ENCODE peak calls at places on chromosomes 7 and 10, in nine cellular contexts. One of them, this sample, is unnamed.
A peak's percentile ranks its signal among the peaks of the same experiment; 100 is the strongest.

GRCh38 chr10:12723240-12723639 is 278.3 kb downstream of the CCDC3 start:
- DNase-seq in substantia nigra: no peak
- DNase-seq in ovary: no peak
- DNase-seq in PC-9: no peak
- DNase-seq in right atrium auricular region: no peak
- DNase-seq in heart right ventricle: no peak
- DNase-seq in GM23248: no peak
- DNase-seq in lung: no peak
- DNase-seq in tibial artery: no peak
- DNase-seq in this sample: no peak

GRCh38 chr7:82164813-82165212 is 278.8 kb downstream of the CACNA2D1 start:
- DNase-seq in substantia nigra: peak; percentile 6
- DNase-seq in ovary: no peak
- DNase-seq in PC-9: peak; percentile 36
- DNase-seq in right atrium auricular region: no peak
- DNase-seq in heart right ventricle: no peak
- DNase-seq in GM23248: peak; percentile 84
- DNase-seq in lung: no peak
- DNase-seq in tibial artery: no peak
- DNase-seq in this sample: no peak

GRCh38 chr7:154879629-154880028 is 123.3 kb downstream of the PAXIP1 start:
- DNase-seq in substantia nigra: no peak
- DNase-seq in ovary: no peak
- DNase-seq in PC-9: no peak
- DNase-seq in right atrium auricular region: no peak
- DNase-seq in heart right ventricle: no peak
- DNase-seq in GM23248: no peak
- DNase-seq in lung: peak; percentile 36
- DNase-seq in tibial artery: no peak
- DNase-seq in this sample: no peak

GRCh38 chr7:131449373-131449902 is 107.0 kb downstream of the PODXL start:
- DNase-seq in substantia nigra: no peak
- DNase-seq in ovary: no peak
- DNase-seq in PC-9: no peak
- DNase-seq in right atrium auricular region: no peak
- DNase-seq in heart right ventricle: no peak
- DNase-seq in GM23248: no peak
- DNase-seq in lung: no peak
- DNase-seq in tibial artery: no peak
- DNase-seq in this sample: no peak

GRCh38 chr10:80133221-80133620 is 691 bp downstream of the PLAC9 start:
- DNase-seq in substantia nigra: no peak
- DNase-seq in ovary: no peak
- DNase-seq in PC-9: no peak
- DNase-seq in right atrium auricular region: peak; percentile 86
- DNase-seq in heart right ventricle: peak; percentile 62
- DNase-seq in GM23248: peak; percentile 76
- DNase-seq in lung: no peak
- DNase-seq in tibial artery: peak; percentile 85
- DNase-seq in this sample: peak; percentile 85

GRCh38 chr10:59362184-59362966 is at the start of gene FAM13C:
- DNase-seq in substantia nigra: peak; percentile 68
- DNase-seq in ovary: peak; percentile 66
- DNase-seq in PC-9: no peak
- DNase-seq in right atrium auricular region: peak; percentile 68
- DNase-seq in heart right ventricle: peak; percentile 71
- DNase-seq in GM23248: peak; percentile 70
- DNase-seq in lung: peak; percentile 62
- DNase-seq in tibial artery: peak; percentile 78
- DNase-seq in this sample: peak; percentile 85

GRCh38 chr10:87670591-87670990 is 10.9 kb downstream of the PAPSS2 start:
- DNase-seq in substantia nigra: no peak
- DNase-seq in ovary: no peak
- DNase-seq in PC-9: no peak
- DNase-seq in right atrium auricular region: no peak
- DNase-seq in heart right ventricle: no peak
- DNase-seq in GM23248: peak; percentile 77
- DNase-seq in lung: no peak
- DNase-seq in tibial artery: no peak
- DNase-seq in this sample: no peak

GRCh38 chr10:4131407-4132215 is 346.6 kb upstream of the KLF6 start:
- DNase-seq in substantia nigra: no peak
- DNase-seq in ovary: no peak
- DNase-seq in PC-9: peak; percentile 80
- DNase-seq in right atrium auricular region: no peak
- DNase-seq in heart right ventricle: no peak
- DNase-seq in GM23248: peak; percentile 90
- DNase-seq in lung: no peak
- DNase-seq in tibial artery: no peak
- DNase-seq in this sample: no peak

GRCh38 chr10:14560274-14560673 is 214.4 kb downstream of the FAM107B start:
- DNase-seq in substantia nigra: no peak
- DNase-seq in ovary: no peak
- DNase-seq in PC-9: peak; percentile 91
- DNase-seq in right atrium auricular region: no peak
- DNase-seq in heart right ventricle: no peak
- DNase-seq in GM23248: peak; percentile 53
- DNase-seq in lung: no peak
- DNase-seq in tibial artery: no peak
- DNase-seq in this sample: no peak

GRCh38 chr7:109351493-109351892 is 781.8 kb downstream of the DNAJB9 start:
- DNase-seq in substantia nigra: no peak
- DNase-seq in ovary: no peak
- DNase-seq in PC-9: no peak
- DNase-seq in right atrium auricular region: no peak
- DNase-seq in heart right ventricle: no peak
- DNase-seq in GM23248: no peak
- DNase-seq in lung: no peak
- DNase-seq in tibial artery: no peak
- DNase-seq in this sample: no peak

GRCh38 chr7:152511736-152512135 is 75.9 kb upstream of the KMT2C start:
- DNase-seq in substantia nigra: no peak
- DNase-seq in ovary: no peak
- DNase-seq in PC-9: peak; percentile 43
- DNase-seq in right atrium auricular region: no peak
- DNase-seq in heart right ventricle: no peak
- DNase-seq in GM23248: no peak
- DNase-seq in lung: no peak
- DNase-seq in tibial artery: no peak
- DNase-seq in this sample: no peak

GRCh38 chr7:104152468-104152867 is 55.3 kb downstream of the ORC5 start:
- DNase-seq in substantia nigra: no peak
- DNase-seq in ovary: no peak
- DNase-seq in PC-9: no peak
- DNase-seq in right atrium auricular region: no peak
- DNase-seq in heart right ventricle: no peak
- DNase-seq in GM23248: no peak
- DNase-seq in lung: no peak
- DNase-seq in tibial artery: no peak
- DNase-seq in this sample: no peak

GRCh38 chr7:104150470-104150869 is 57.3 kb downstream of the ORC5 start:
- DNase-seq in substantia nigra: no peak
- DNase-seq in ovary: no peak
- DNase-seq in PC-9: no peak
- DNase-seq in right atrium auricular region: no peak
- DNase-seq in heart right ventricle: no peak
- DNase-seq in GM23248: no peak
- DNase-seq in lung: no peak
- DNase-seq in tibial artery: no peak
- DNase-seq in this sample: no peak

GRCh38 chr7:104153287-104153686 is 54.5 kb downstream of the ORC5 start:
- DNase-seq in substantia nigra: no peak
- DNase-seq in ovary: no peak
- DNase-seq in PC-9: no peak
- DNase-seq in right atrium auricular region: no peak
- DNase-seq in heart right ventricle: no peak
- DNase-seq in GM23248: no peak
- DNase-seq in lung: no peak
- DNase-seq in tibial artery: no peak
- DNase-seq in this sample: no peak

DNA sequence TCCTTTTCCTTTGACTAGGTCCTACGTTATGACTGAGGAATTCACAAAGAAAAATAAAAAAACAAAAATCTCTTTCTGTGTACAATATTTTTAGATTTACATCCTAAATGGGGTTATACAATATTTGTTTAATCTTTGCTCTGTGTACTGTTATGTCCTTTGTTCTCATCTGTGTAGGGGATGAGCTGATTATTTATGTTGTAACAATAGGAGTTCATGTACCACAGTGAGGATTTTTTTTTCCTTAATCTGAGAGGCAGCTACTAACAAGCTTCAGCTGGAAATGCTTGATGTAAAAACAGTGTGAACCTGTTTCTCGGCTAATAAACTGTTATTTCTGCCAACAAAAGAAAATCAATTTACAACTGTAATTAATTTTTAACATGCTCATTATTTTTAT is 58.0 kb downstream of the ORC5 start:
- DNase-seq in substantia nigra: no peak
- DNase-seq in ovary: no peak
- DNase-seq in PC-9: no peak
- DNase-seq in right atrium auricular region: no peak
- DNase-seq in heart right ventricle: no peak
- DNase-seq in GM23248: no peak
- DNase-seq in lung: no peak
- DNase-seq in tibial artery: no peak
- DNase-seq in this sample: no peak
- H3K27ac ChIP-seq in substantia nigra: no peak overlapping the region
- H3K27ac ChIP-seq in ovary: no peak overlapping the region
- H3K27ac ChIP-seq in PC-9: no peak overlapping the region
- H3K27ac ChIP-seq in right atrium auricular region: no peak overlapping the region
- H3K27ac ChIP-seq in heart right ventricle: no peak overlapping the region
- H3K27ac ChIP-seq in GM23248: no peak overlapping the region
- H3K27ac ChIP-seq in lung: no peak overlapping the region
- H3K27ac ChIP-seq in tibial artery: no peak overlapping the region
- H3K27ac ChIP-seq in this sample: no peak overlapping the region

GRCh38 chr10:71712572-71713134 is 6.9 kb downstream of the C10orf105 start:
- DNase-seq in substantia nigra: no peak
- DNase-seq in ovary: no peak
- DNase-seq in PC-9: no peak
- DNase-seq in right atrium auricular region: no peak
- DNase-seq in heart right ventricle: no peak
- DNase-seq in GM23248: no peak
- DNase-seq in lung: no peak
- DNase-seq in tibial artery: no peak
- DNase-seq in this sample: no peak

GRCh38 chr10:71710519-71710918 is 9.1 kb downstream of the C10orf105 start:
- DNase-seq in substantia nigra: no peak
- DNase-seq in ovary: no peak
- DNase-seq in PC-9: no peak
- DNase-seq in right atrium auricular region: no peak
- DNase-seq in heart right ventricle: no peak
- DNase-seq in GM23248: no peak
- DNase-seq in lung: no peak
- DNase-seq in tibial artery: no peak
- DNase-seq in this sample: no peak

GRCh38 chr10:71713135-71714040 is 6.2 kb downstream of the C10orf105 start:
- DNase-seq in substantia nigra: peak; percentile 82
- DNase-seq in ovary: peak; percentile 94
- DNase-seq in PC-9: peak; percentile 66
- DNase-seq in right atrium auricular region: peak; percentile 95
- DNase-seq in heart right ventricle: peak; percentile 85
- DNase-seq in GM23248: peak; percentile 98
- DNase-seq in lung: peak; percentile 79
- DNase-seq in tibial artery: peak; percentile 97
- DNase-seq in this sample: peak; percentile 95

GRCh38 chr10:71711052-71711623 is 8.4 kb downstream of the C10orf105 start:
- DNase-seq in substantia nigra: no peak
- DNase-seq in ovary: no peak
- DNase-seq in PC-9: no peak
- DNase-seq in right atrium auricular region: no peak
- DNase-seq in heart right ventricle: no peak
- DNase-seq in GM23248: peak; percentile 11
- DNase-seq in lung: no peak
- DNase-seq in tibial artery: no peak
- DNase-seq in this sample: no peak

GRCh38 chr10:71712170-71712569 is 7.4 kb downstream of the C10orf105 start:
- DNase-seq in substantia nigra: no peak
- DNase-seq in ovary: no peak
- DNase-seq in PC-9: no peak
- DNase-seq in right atrium auricular region: no peak
- DNase-seq in heart right ventricle: no peak
- DNase-seq in GM23248: no peak
- DNase-seq in lung: no peak
- DNase-seq in tibial artery: no peak
- DNase-seq in this sample: no peak
- H3K27ac ChIP-seq in substantia nigra: peak overlapping the region; percentile 99
- H3K27ac ChIP-seq in ovary: peak overlapping the region; percentile 63
- H3K27ac ChIP-seq in PC-9: no peak overlapping the region
- H3K27ac ChIP-seq in right atrium auricular region: peak overlapping the region; percentile 93
- H3K27ac ChIP-seq in heart right ventricle: peak overlapping the region; percentile 85
- H3K27ac ChIP-seq in GM23248: no peak overlapping the region
- H3K27ac ChIP-seq in lung: peak overlapping the region; percentile 89
- H3K27ac ChIP-seq in tibial artery: peak overlapping the region; percentile 88
- H3K27ac ChIP-seq in this sample: peak overlapping the region; percentile 94

GRCh38 chr10:43424431-43424830 is 12.5 kb upstream of the ZNF487 start:
- DNase-seq in substantia nigra: no peak
- DNase-seq in ovary: no peak
- DNase-seq in PC-9: no peak
- DNase-seq in right atrium auricular region: no peak
- DNase-seq in heart right ventricle: no peak
- DNase-seq in GM23248: no peak
- DNase-seq in lung: no peak
- DNase-seq in tibial artery: no peak
- DNase-seq in this sample: no peak

GRCh38 chr10:43421519-43421918 is 12.5 kb upstream of the HNRNPF start:
- DNase-seq in substantia nigra: no peak
- DNase-seq in ovary: no peak
- DNase-seq in PC-9: no peak
- DNase-seq in right atrium auricular region: no peak
- DNase-seq in heart right ventricle: no peak
- DNase-seq in GM23248: peak; percentile 59
- DNase-seq in lung: no peak
- DNase-seq in tibial artery: no peak
- DNase-seq in this sample: no peak

GRCh38 chr10:43427166-43427825 is 9.6 kb upstream of the ZNF487 start:
- DNase-seq in substantia nigra: no peak
- DNase-seq in ovary: no peak
- DNase-seq in PC-9: no peak
- DNase-seq in right atrium auricular region: no peak
- DNase-seq in heart right ventricle: no peak
- DNase-seq in GM23248: no peak
- DNase-seq in lung: no peak
- DNase-seq in tibial artery: no peak
- DNase-seq in this sample: no peak
- H3K27ac ChIP-seq in substantia nigra: no peak overlapping the region
- H3K27ac ChIP-seq in ovary: no peak overlapping the region
- H3K27ac ChIP-seq in PC-9: no peak overlapping the region
- H3K27ac ChIP-seq in right atrium auricular region: no peak overlapping the region
- H3K27ac ChIP-seq in heart right ventricle: no peak overlapping the region
- H3K27ac ChIP-seq in GM23248: no peak overlapping the region
- H3K27ac ChIP-seq in lung: no peak overlapping the region
- H3K27ac ChIP-seq in tibial artery: no peak overlapping the region
- H3K27ac ChIP-seq in this sample: no peak overlapping the region

DNA sequence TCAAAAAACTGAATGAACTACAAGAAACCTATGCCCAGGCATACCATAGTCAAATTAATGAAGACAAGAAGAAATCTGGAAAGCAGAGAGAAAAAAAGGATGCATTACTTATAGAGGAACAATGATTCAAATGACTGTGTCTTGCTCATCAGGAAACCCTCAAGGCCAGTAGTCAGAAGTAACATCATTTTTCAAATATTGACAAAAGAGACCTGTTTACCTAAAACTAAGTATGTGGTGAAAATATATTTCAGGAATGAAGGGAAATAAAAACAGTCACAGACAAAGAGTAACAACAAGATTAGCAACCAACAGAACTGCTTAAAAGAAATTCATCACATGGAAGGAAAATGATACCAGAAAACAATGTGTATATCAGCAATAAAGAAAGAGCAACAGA is 128.4 kb downstream of the ALOX5 start:
- DNase-seq in substantia nigra: no peak
- DNase-seq in ovary: no peak
- DNase-seq in PC-9: no peak
- DNase-seq in right atrium auricular region: no peak
- DNase-seq in heart right ventricle: no peak
- DNase-seq in GM23248: no peak
- DNase-seq in lung: no peak
- DNase-seq in tibial artery: no peak
- DNase-seq in this sample: no peak
- H3K27ac ChIP-seq in substantia nigra: no peak overlapping the region
- H3K27ac ChIP-seq in ovary: no peak overlapping the region
- H3K27ac ChIP-seq in PC-9: no peak overlapping the region
- H3K27ac ChIP-seq in right atrium auricular region: no peak overlapping the region
- H3K27ac ChIP-seq in heart right ventricle: no peak overlapping the region
- H3K27ac ChIP-seq in GM23248: no peak overlapping the region
- H3K27ac ChIP-seq in lung: no peak overlapping the region
- H3K27ac ChIP-seq in tibial artery: no peak overlapping the region
- H3K27ac ChIP-seq in this sample: no peak overlapping the region

This sample was measured in suprapubic skin.